ENCODE peak calls at places on chromosome 17, in ten cellular contexts. W, T, U, Q, B, G, A, M, H and Z are unnamed samples.

GRCh38 chr17:77529328-77529650 is 388.5 kb downstream of the SEC14L1 start:
- DNase-seq in W (no peak), T (no peak), U (no peak), Q (no peak), B (no peak), G (no peak), A (no peak), M (no peak), H (no peak), Z (no peak)

GRCh38 chr17:39484178-39484577 is 22.9 kb downstream of the CDK12 start:
- DNase-seq in W (no peak), T (no peak), U (no peak), Q (no peak), B (no peak), G (no peak), A (no peak), M (no peak), H (no peak), Z (no peak)

GRCh38 chr17:37787055-37787720 is 42.3 kb upstream of the HNF1B start:
- DNase-seq in W (peak; percentile 28), T (no peak), U (no peak), Q (no peak), B (peak; percentile 72), G (no peak), A (no peak), M (no peak), H (peak; percentile 72), Z (no peak)

GRCh38 chr17:8821446-8822105 is 22.4 kb upstream of the MFSD6L start:
- DNase-seq in W (no peak), T (no peak), U (no peak), Q (no peak), B (no peak), G (no peak), A (no peak), M (no peak), H (no peak), Z (no peak)

GRCh38 chr17:78675316-78675616 is 98.1 kb upstream of the DNAH17 start:
- DNase-seq in W (no peak), T (no peak), U (no peak), Q (no peak), B (no peak), G (no peak), A (no peak), M (no peak), H (no peak), Z (no peak)

GRCh38 chr17:68698761-68699160 is 97.6 kb upstream of the FAM20A start:
- DNase-seq in W (peak; percentile 46), T (no peak), U (no peak), Q (no peak), B (no peak), G (no peak), A (no peak), M (no peak), H (no peak), Z (no peak)

GRCh38 chr17:54626146-54626703 is 274.4 kb upstream of the TOM1L1 start:
- DNase-seq in W (no peak), T (peak; percentile 69), U (no peak), Q (no peak), B (no peak), G (peak; percentile 71), A (no peak), M (no peak), H (no peak), Z (no peak)

GRCh38 chr17:33127706-33128105 is 136.1 kb downstream of the SPACA3 start:
- DNase-seq in W (no peak), T (no peak), U (no peak), Q (no peak), B (peak; percentile 47), G (no peak), A (no peak), M (no peak), H (no peak), Z (no peak)

GRCh38 chr17:51118330-51119195 is 2.1 kb downstream of the SPAG9 start:
- DNase-seq in W (no peak), T (no peak), U (no peak), Q (no peak), B (no peak), G (no peak), A (no peak), M (no peak), H (no peak), Z (peak; percentile 19)

GRCh38 chr17:78971764-78972506 is 7.8 kb downstream of the LGALS3BP start:
- DNase-seq in W (no peak), T (no peak), U (no peak), Q (peak; percentile 33), B (no peak), G (no peak), A (no peak), M (no peak), H (no peak), Z (no peak)

DNA sequence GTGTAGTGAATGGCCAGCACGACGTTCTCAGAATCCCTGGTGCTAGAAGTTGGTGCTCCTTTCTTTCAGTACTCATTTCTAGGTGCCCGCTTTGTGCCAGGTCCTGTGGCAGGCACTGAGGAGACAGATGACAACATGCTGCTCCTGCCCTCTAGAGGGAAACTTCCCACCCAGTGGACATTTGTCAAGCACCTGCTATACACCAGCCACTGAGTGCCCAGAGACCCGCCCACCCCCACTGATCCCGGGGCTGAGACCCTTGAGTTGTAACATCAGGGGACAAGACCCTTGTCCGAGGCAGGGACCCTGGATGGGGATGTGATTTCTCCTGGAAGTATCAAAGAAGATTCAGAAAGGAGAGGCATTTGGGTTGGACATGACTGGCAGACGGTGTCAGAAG is 25.1 kb downstream of the UNC13D start:
- DNase-seq in W (no peak), T (no peak), U (no peak), Q (no peak), B (no peak), G (no peak), A (no peak), M (no peak), H (no peak), Z (no peak)
- TF ChIP-seq CTCF in W (no peak), T (no peak), U (peak; percentile 15), Q (no peak), B (no peak), G (no peak), A (no peak), M (no peak), H (no peak), Z (no peak)

DNA sequence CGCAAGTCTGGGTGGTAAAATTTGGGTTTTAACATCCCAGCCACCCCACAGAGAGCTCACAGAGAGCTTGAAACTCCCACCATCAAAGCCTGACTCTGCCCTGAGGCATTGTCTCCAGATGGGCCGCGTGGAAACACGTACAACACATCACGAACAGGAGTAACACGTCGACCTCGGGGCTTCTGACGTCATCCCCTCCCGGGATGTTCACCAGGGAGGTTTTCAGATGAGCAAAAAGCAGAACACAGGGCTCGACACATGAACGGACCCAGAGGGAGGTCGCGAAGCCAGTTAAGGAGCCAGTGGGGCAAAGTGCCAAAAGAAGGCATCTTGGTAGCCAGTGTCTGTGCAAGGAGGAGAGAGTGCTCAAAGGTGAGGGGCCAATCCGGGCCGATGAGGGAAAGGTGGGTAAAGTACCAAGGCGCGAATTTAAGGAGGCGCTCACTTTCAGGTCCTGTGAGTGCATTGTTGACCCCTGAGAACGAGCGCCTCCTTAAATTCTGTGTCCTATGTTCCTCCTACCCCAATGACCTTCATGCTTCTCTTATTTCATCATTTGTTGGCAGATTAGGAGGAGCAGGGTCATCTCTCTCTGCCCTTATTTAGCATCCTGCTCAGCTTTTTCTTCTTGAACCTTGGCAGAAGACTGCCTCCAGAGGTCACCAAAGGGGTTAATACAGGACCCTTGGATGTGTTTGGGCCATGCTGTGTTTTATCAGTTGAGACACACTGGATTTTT is 5.6 kb downstream of the RCVRN start:
- DNase-seq in W (no peak), T (no peak), U (no peak), Q (no peak), B (no peak), G (no peak), A (no peak), M (no peak), H (no peak), Z (no peak)
- TF ChIP-seq CTCF in W (no peak), T (no peak), U (no peak), Q (no peak), B (no peak), G (no peak), A (no peak), M (no peak), H (no peak), Z (no peak)

GRCh38 chr17:1767358-1767757 is 5.5 kb downstream of the SERPINF1 start:
- DNase-seq in W (no peak), T (no peak), U (no peak), Q (no peak), B (no peak), G (no peak), A (no peak), M (no peak), H (no peak), Z (no peak)
- TF ChIP-seq CTCF in W (no peak), T (peak; percentile 47), U (no peak), Q (no peak), B (no peak), G (peak; percentile 10), A (no peak), M (no peak), H (peak; percentile 2), Z (no peak)

GRCh38 chr17:4032738-4033137 is 68.5 kb upstream of the ATP2A3 start:
- DNase-seq in W (no peak), T (peak; percentile 34), U (no peak), Q (no peak), B (no peak), G (peak; percentile 23), A (no peak), M (no peak), H (no peak), Z (peak; percentile 9)

GRCh38 chr17:4032245-4032644 is 68.0 kb upstream of the ATP2A3 start:
- DNase-seq in W (no peak), T (no peak), U (no peak), Q (no peak), B (no peak), G (no peak), A (no peak), M (no peak), H (no peak), Z (no peak)

GRCh38 chr17:4033751-4034251 is 69.6 kb upstream of the ATP2A3 start:
- DNase-seq in W (no peak), T (no peak), U (no peak), Q (no peak), B (no peak), G (no peak), A (no peak), M (no peak), H (no peak), Z (no peak)

GRCh38 chr17:4038076-4038475 is 73.8 kb upstream of the ATP2A3 start:
- DNase-seq in W (no peak), T (no peak), U (no peak), Q (no peak), B (no peak), G (no peak), A (no peak), M (no peak), H (no peak), Z (no peak)

DNA sequence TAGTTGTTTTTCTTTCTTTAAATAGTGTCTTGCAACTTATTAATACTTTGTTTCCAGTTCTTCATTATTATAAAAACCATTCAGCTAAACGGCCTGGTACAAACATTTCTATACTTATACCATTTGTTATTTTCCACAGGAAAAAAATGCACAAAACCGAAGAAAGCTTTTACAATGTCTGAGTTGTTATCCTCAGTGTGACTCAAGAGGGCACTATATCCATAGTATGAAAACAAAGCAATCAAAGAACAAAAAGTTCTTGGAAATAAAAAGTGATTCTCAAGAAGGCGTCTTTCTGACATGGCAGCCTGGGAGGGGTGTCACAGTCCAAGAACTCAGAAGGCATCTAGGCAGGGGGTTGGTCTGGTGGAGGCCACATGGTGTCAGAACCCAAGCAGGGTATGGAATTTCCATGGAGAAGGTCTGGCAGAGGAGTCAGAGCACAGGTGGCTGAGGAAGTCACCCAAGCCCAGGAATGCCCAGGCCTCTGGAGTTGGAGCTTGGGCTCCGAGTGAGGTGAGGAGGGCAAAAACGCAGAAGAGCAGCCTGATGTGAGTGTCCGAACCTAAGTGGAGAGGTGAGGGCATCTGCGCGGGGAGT is 70.9 kb upstream of the ATP2A3 start:
- DNase-seq in W (peak; percentile 2), T (peak; percentile 6), U (no peak), Q (no peak), B (no peak), G (no peak), A (no peak), M (no peak), H (no peak), Z (no peak)
- TF ChIP-seq CTCF in W (no peak), T (no peak), U (no peak), Q (no peak), B (no peak), G (peak; percentile 9), A (peak; percentile 4), M (no peak), H (no peak), Z (no peak)